ENCODE peak calls at places on chromosomes 5 and 9, in ten cellular contexts. C, S, N, E, A, O, W, Y, K and P are unnamed samples.

GRCh38 chr5:34487202-34487879 is 168.8 kb upstream of the RAI14 start:
- DNase-seq in A (no peak), S (peak), O (no peak), K (no peak), Y (peak), C (peak), W (no peak), E (no peak), N (peak), P (no peak)

GRCh38 chr5:39395521-39395920 is 29.3 kb downstream of the DAB2 start:
- DNase-seq in N (no peak), E (no peak), K (no peak), W (no peak), Y (peak), C (no peak), A (no peak), O (no peak), S (no peak), P (no peak)

GRCh38 chr5:89117131-89117644 is 234.2 kb upstream of the MEF2C start:
- DNase-seq in K (no peak), O (no peak), Y (no peak), S (peak), C (no peak), W (peak), A (no peak), N (peak), E (peak), P (peak)

GRCh38 chr5:43369651-43370050 is 42.5 kb downstream of the CCL28 start:
- DNase-seq in K (no peak), Y (no peak), C (no peak), O (no peak), E (no peak), A (no peak), S (no peak), N (no peak), W (no peak), P (no peak)

GRCh38 chr9:100092066-100092465 is 6.7 kb downstream of the ERP44 start:
- DNase-seq in C (no peak), O (no peak), W (no peak), N (no peak), E (no peak), A (no peak), S (no peak), K (no peak), Y (no peak), P (no peak)

GRCh38 chr5:80343067-80343466 is 23.3 kb downstream of the SPZ1 start:
- DNase-seq in K (no peak), C (no peak), S (no peak), W (no peak), N (no peak), A (no peak), O (no peak), Y (peak), E (no peak), P (no peak)

GRCh38 chr9:85425153-85425611 is 316.6 kb downstream of the AGTPBP1 start:
- DNase-seq in K (no peak), O (peak), S (no peak), N (peak), A (no peak), Y (peak), C (peak), E (peak), W (peak), P (peak)

GRCh38 chr5:97229688-97230285 is 46.7 kb upstream of the RIOK2 start:
- DNase-seq in Y (no peak), O (no peak), W (no peak), A (no peak), S (no peak), N (no peak), E (no peak), K (no peak), C (no peak), P (no peak)

GRCh38 chr9:130024597-130024994 is 18.4 kb downstream of the FNBP1 start:
- DNase-seq in C (no peak), E (peak), A (no peak), Y (peak), K (no peak), W (no peak), S (peak), N (peak), O (no peak), P (no peak)

GRCh38 chr9:123640792-123641222 is 284.8 kb downstream of the CRB2 start:
- DNase-seq in Y (no peak), K (no peak), E (peak), S (no peak), O (peak), W (no peak), A (no peak), C (no peak), N (no peak), P (no peak)

GRCh38 chr5:139064613-139065012 is 133.6 kb downstream of the SIL1 start:
- DNase-seq in C (no peak), W (no peak), A (no peak), E (no peak), S (peak), N (peak), K (no peak), Y (no peak), O (no peak), P (peak)

GRCh38 chr5:29016067-29016466 is 1977.7 kb upstream of the CDH9 start:
- DNase-seq in A (no peak), W (peak), O (no peak), S (no peak), N (no peak), Y (no peak), K (no peak), E (no peak), C (no peak), P (no peak)

GRCh38 chr9:114108016-114108833 is 9.1 kb upstream of the KIF12 start:
- DNase-seq in K (no peak), C (peak), Y (peak), S (peak), W (peak), A (peak), N (peak), O (peak), E (peak), P (peak)

GRCh38 chr5:122845253-122846050 is at the start of gene SNX24:
- DNase-seq in K (peak), Y (peak), S (peak), E (peak), N (peak), C (peak), O (peak), A (peak), W (peak), P (peak)

GRCh38 chr9:135086597-135087488 is 625 bp upstream of the OLFM1 start:
- DNase-seq in C (peak), Y (no peak), E (no peak), S (no peak), A (no peak), N (no peak), O (no peak), W (no peak), K (no peak), P (no peak)

GRCh38 chr5:18761801-18762200 is 1127.5 kb downstream of the TAF11L14 start:
- DNase-seq in K (no peak), S (no peak), W (peak), E (peak), Y (peak), A (no peak), O (no peak), C (no peak), N (peak), P (no peak)

GRCh38 chr9:121743441-121744001 is 92.1 kb downstream of the DAB2IP start:
- DNase-seq in W (peak), K (no peak), A (no peak), E (no peak), C (peak), O (no peak), Y (peak), N (peak), S (no peak), P (peak)

GRCh38 chr5:88368201-88368600 is 99.6 kb upstream of the TMEM161B start:
- DNase-seq in Y (no peak), C (no peak), E (no peak), O (no peak), A (no peak), S (no peak), K (no peak), W (no peak), N (no peak), P (no peak)

GRCh38 chr5:73111536-73111935 is 8.8 kb upstream of the TMEM171 start:
- DNase-seq in Y (no peak), N (no peak), A (no peak), W (no peak), K (no peak), S (no peak), O (no peak), E (no peak), C (no peak), P (no peak)

GRCh38 chr5:1836891-1837880 is 36.0 kb downstream of the NDUFS6 start:
- DNase-seq in K (no peak), W (no peak), Y (no peak), N (no peak), C (no peak), O (no peak), A (no peak), S (no peak), E (no peak), P (no peak)

GRCh38 chr9:71001780-71002386 is 119.5 kb downstream of the TRPM3 start:
- DNase-seq in K (no peak), A (no peak), C (peak), W (peak), E (peak), N (peak), Y (peak), O (no peak), S (no peak), P (peak)

GRCh38 chr9:135604437-135605237 is 34.7 kb downstream of the GLT6D1 start:
- DNase-seq in S (no peak), O (peak), Y (no peak), C (no peak), A (no peak), K (no peak), E (no peak), N (no peak), W (no peak), P (no peak)

GRCh38 chr5:55429707-55430253 is 105.0 kb downstream of the PLPP1 start:
- DNase-seq in C (peak), W (no peak), E (no peak), A (no peak), O (no peak), K (no peak), N (no peak), Y (no peak), S (no peak), P (no peak)

GRCh38 chr9:80922544-80922943 is 766.8 kb downstream of the TLE1 start:
- DNase-seq in O (no peak), N (no peak), Y (no peak), A (no peak), W (no peak), K (no peak), C (no peak), E (no peak), S (no peak), P (no peak)

GRCh38 chr9:87324613-87325194 is 173.0 kb upstream of the DAPK1 start:
- DNase-seq in K (no peak), C (no peak), N (peak), A (no peak), E (peak), O (no peak), W (peak), S (no peak), Y (peak), P (no peak)

GRCh38 chr5:125554355-125554754 is 807.9 kb upstream of the ZNF608 start:
- DNase-seq in W (no peak), C (no peak), K (no peak), N (no peak), O (no peak), A (no peak), E (no peak), Y (no peak), S (no peak), P (no peak)

GRCh38 chr9:5437254-5438216 is at the start of gene PLGRKT:
- DNase-seq in E (peak), S (peak), O (peak), C (peak), A (peak), N (peak), Y (peak), K (peak), W (peak), P (peak)

GRCh38 chr5:110478899-110479298 is 247.6 kb downstream of the TMEM232 start:
- DNase-seq in Y (peak), W (no peak), N (peak), K (no peak), E (no peak), C (no peak), S (no peak), O (no peak), A (no peak), P (no peak)

GRCh38 chr9:108443741-108444140 is 412.0 kb downstream of the ACTL7B start:
- DNase-seq in A (no peak), K (no peak), C (no peak), S (no peak), Y (peak), E (no peak), N (peak), O (no peak), W (no peak), P (no peak)

GRCh38 chr5:56432326-56432725 is 199.2 kb upstream of the ANKRD55 start:
- DNase-seq in E (no peak), C (no peak), N (no peak), K (no peak), A (no peak), O (no peak), Y (no peak), S (no peak), W (no peak), P (no peak)

GRCh38 chr5:63050916-63051315 is 472.3 kb downstream of the LRRC70 start:
- DNase-seq in W (peak), A (no peak), C (no peak), N (no peak), Y (no peak), E (no peak), S (no peak), O (no peak), K (no peak), P (no peak)

GRCh38 chr9:123399803-123400378 is 43.9 kb downstream of the CRB2 start:
- DNase-seq in Y (peak), A (no peak), O (no peak), K (no peak), S (no peak), C (no peak), E (peak), W (peak), N (no peak), P (no peak)

GRCh38 chr9:109766351-109766750 is 13.6 kb upstream of the PALM2AKAP2 start:
- DNase-seq in E (no peak), C (no peak), S (peak), Y (peak), O (no peak), K (no peak), W (peak), N (peak), A (no peak), P (no peak)

GRCh38 chr9:136746621-136747020 is 1.7 kb downstream of the LCN6 start:
- DNase-seq in K (no peak), C (no peak), Y (no peak), E (no peak), S (no peak), N (no peak), O (no peak), W (no peak), A (no peak), P (no peak)

GRCh38 chr5:32949571-32949970 is 238.4 kb downstream of the NPR3 start:
- DNase-seq in A (no peak), E (no peak), N (peak), W (no peak), C (no peak), O (no peak), Y (peak), S (no peak), K (no peak), P (no peak)

GRCh38 chr5:37756248-37756647 is 83.6 kb downstream of the GDNF start:
- DNase-seq in K (no peak), C (no peak), N (no peak), Y (no peak), W (no peak), O (no peak), A (no peak), E (no peak), S (no peak), P (no peak)

GRCh38 chr9:78745331-78745730 is 448.4 kb downstream of the PSAT1 start:
- DNase-seq in S (no peak), K (no peak), C (no peak), A (no peak), O (no peak), E (no peak), W (no peak), Y (peak), N (no peak), P (no peak)